ENCODE peak calls at places on chromosomes 7 and 10, in seven cellular contexts. E is Caki2; L is AG09309; S is NCI-H345; X is NCI-H748 treated with DMSO at 0.1 percent for 48 hours; R is activated T-helper 1 cell treated with anti-CD3 and anti-CD28 coated beads, Interleukin-12 subunit alpha, Interleukin-12 subunit beta, Interleukin-2, Interleukin-4 antibody, amounts not matched to agents 30 ng/mL and 10 ng/mL and 1 ng/mL, durations not matched to agents 14 hours and 24 hours and 36 hours; K is right cardiac atrium. Q is an unnamed sample.

GRCh38 chr7:92843034-92843760 is 6.8 kb upstream of the CDK6 start:
- DNase-seq in S (no peak), E (no peak), L (no peak), K (no peak), R (no peak), X (no peak), Q (no peak)

GRCh38 chr10:48446785-48447184 is 140.3 kb downstream of the MAPK8 start:
- DNase-seq in L (no peak), X (no peak), R (no peak), K (no peak), S (no peak), E (no peak), Q (no peak)

GRCh38 chr7:88337556-88337955 is 30.9 kb upstream of the STEAP4 start:
- DNase-seq in X (no peak), K (no peak), R (no peak), E (peak; percentile 5), S (no peak), L (no peak), Q (no peak)

GRCh38 chr10:64007157-64007556 is 486.0 kb downstream of the REEP3 start:
- DNase-seq in K (no peak), E (no peak), L (no peak), R (no peak), X (no peak), S (no peak), Q (no peak)

GRCh38 chr10:33102071-33102470 is 144.0 kb upstream of the ITGB1 start:
- DNase-seq in K (no peak), L (no peak), X (no peak), S (no peak), E (no peak), R (no peak), Q (no peak)

GRCh38 chr7:119935418-119936025 is 337.5 kb upstream of the KCND2 start:
- DNase-seq in L (no peak), K (no peak), S (peak; percentile 47), R (no peak), E (peak; percentile 9), X (peak; percentile 39), Q (no peak)

GRCh38 chr10:14839305-14839695 is 1.2 kb downstream of the HSPA14 start:
- DNase-seq in S (no peak), E (no peak), L (no peak), X (no peak), R (no peak), K (no peak), Q (no peak)

GRCh38 chr7:435518-436366 is 83.9 kb downstream of the PDGFA start:
- DNase-seq in R (no peak), L (no peak), K (peak; percentile 56), X (no peak), S (no peak), E (peak; percentile 39), Q (no peak)

GRCh38 chr10:73060738-73061635 is 35.7 kb downstream of the P4HA1 start:
- DNase-seq in R (no peak), S (peak; percentile 24), E (no peak), K (no peak), L (no peak), X (peak; percentile 19), Q (peak; percentile 2)

GRCh38 chr7:44150966-44151678 is 10.0 kb upstream of the MYL7 start:
- DNase-seq in L (no peak), S (no peak), R (no peak), E (no peak), X (no peak), K (no peak), Q (no peak)

GRCh38 chr10:100319736-100320135 is 10.3 kb downstream of the PKD2L1 start:
- DNase-seq in X (peak; percentile 78), E (no peak), K (no peak), L (no peak), S (peak; percentile 55), R (no peak), Q (no peak)

GRCh38 chr7:139044813-139045794 is 9.3 kb upstream of the ZC3HAV1L start:
- DNase-seq in K (no peak), E (no peak), S (no peak), R (peak; percentile 23), X (no peak), L (no peak), Q (no peak)

GRCh38 chr7:106177738-106178592 is 65.9 kb upstream of the SYPL1 start:
- DNase-seq in S (no peak), E (no peak), R (no peak), L (no peak), X (no peak), K (no peak), Q (no peak)

GRCh38 chr10:35394934-35395333 is 58.6 kb downstream of the CCNY start:
- DNase-seq in R (no peak), X (no peak), L (no peak), K (no peak), E (no peak), S (no peak), Q (no peak)

GRCh38 chr7:46414946-46415345 is 493.9 kb upstream of the IGFBP3 start:
- DNase-seq in E (no peak), L (no peak), S (no peak), R (no peak), K (no peak), X (no peak), Q (no peak)

GRCh38 chr10:120738658-120739057 is 112.5 kb upstream of the WDR11 start:
- DNase-seq in S (no peak), X (no peak), E (peak; percentile 27), L (no peak), R (no peak), K (no peak), Q (no peak)

GRCh38 chr10:126910798-126911197 is 5.6 kb downstream of the DOCK1 start:
- DNase-seq in K (no peak), R (no peak), X (no peak), S (no peak), L (no peak), E (no peak), Q (no peak)

GRCh38 chr7:98823226-98823625 is 46.6 kb downstream of the TMEM130 start:
- DNase-seq in S (no peak), R (no peak), X (no peak), L (no peak), K (no peak), E (no peak), Q (no peak)

GRCh38 chr10:116973371-116973905 is 31.5 kb downstream of the SHTN1 start:
- DNase-seq in R (no peak), L (no peak), E (no peak), S (no peak), K (no peak), X (no peak), Q (no peak)

GRCh38 chr7:133434246-133434865 is 181.5 kb downstream of the EXOC4 start:
- DNase-seq in S (no peak), X (no peak), L (no peak), K (no peak), R (no peak), E (peak; percentile 13), Q (no peak)

GRCh38 chr7:37973915-37974314 is 53.5 kb downstream of the EPDR1 start:
- DNase-seq in X (no peak), R (no peak), K (no peak), E (no peak), L (no peak), S (no peak), Q (no peak)

GRCh38 chr10:93993414-93993781 is 333 bp upstream of the PLCE1 start:
- DNase-seq in E (no peak), S (no peak), K (no peak), L (no peak), R (no peak), X (no peak), Q (no peak)

GRCh38 chr7:20403356-20403755 is 72.7 kb downstream of the ITGB8 start:
- DNase-seq in E (no peak), L (no peak), X (no peak), S (no peak), K (peak; percentile 87), R (no peak), Q (no peak)

GRCh38 chr7:77791336-77791735 is 6.9 kb downstream of the TMEM60 start:
- DNase-seq in X (peak; percentile 95), K (no peak), R (no peak), S (peak; percentile 71), L (no peak), E (no peak), Q (peak; percentile 64)

GRCh38 chr7:20447021-20447420 is 116.3 kb downstream of the ITGB8 start:
- DNase-seq in E (no peak), L (no peak), K (no peak), R (no peak), X (no peak), S (no peak), Q (no peak)

GRCh38 chr10:103612462-103613365 is 119.2 kb downstream of the NEURL1 start:
- DNase-seq in R (no peak), E (no peak), X (no peak), L (peak; percentile 35), S (no peak), K (peak; percentile 54), Q (no peak)

GRCh38 chr10:80154626-80154977 is 22.1 kb downstream of the PLAC9 start:
- DNase-seq in R (no peak), L (no peak), S (no peak), X (no peak), E (no peak), K (peak; percentile 31), Q (no peak)

GRCh38 chr10:12656518-12657142 is 307.3 kb downstream of the CAMK1D start:
- DNase-seq in S (peak; percentile 40), E (peak; percentile 51), X (peak; percentile 59), L (peak; percentile 35), R (peak; percentile 6), K (no peak), Q (no peak)

GRCh38 chr10:70054902-70055301 is 2.3 kb downstream of the MACROH2A2 start:
- DNase-seq in L (no peak), K (no peak), E (no peak), R (no peak), X (no peak), S (no peak), Q (no peak)

GRCh38 chr10:21757601-21757901 is 223.5 kb downstream of the MLLT10 start:
- DNase-seq in X (no peak), L (no peak), R (no peak), K (no peak), S (no peak), E (no peak), Q (no peak)

Q was measured in DMS79.